ENCODE peak calls at places on chromosomes 7 and 10, in four cellular contexts. I is stimulated activated naive B cell treated with anti-CD40 and anti-IgM and Interleukin-4, amounts not matched to agents 10 μg/mL and 1 μg/mL and 100 μg/mL, for 72 hours; P is activated naive CD8-positive, alpha-beta T cell treated with anti-CD3 and anti-CD28 coated beads, Interleukin-2, amount 50 U/mL, for 24 hours; W is stimulated activated CD8-positive, alpha-beta memory T cell treated with anti-CD3 and anti-CD28 coated beads, Interleukin-4, amount 100 ng/mL, for 48 hours. L is an unnamed sample.

GRCh38 chr10:122632031-122632430 is 67.6 kb downstream of the C10orf120 start:
- DNase-seq in P (no peak), W (no peak), I (no peak), L (no peak)

GRCh38 chr7:34821965-34822558 is 164.0 kb downstream of the NPSR1 start:
- DNase-seq in I (no peak), P (no peak), W (no peak), L (no peak)

GRCh38 chr7:24595671-24596418 is 22.6 kb downstream of the PALS2 start:
- DNase-seq in P (no peak), W (no peak), I (no peak), L (no peak)

GRCh38 chr10:131494451-131494850 is 182.9 kb upstream of the TCERG1L start:
- DNase-seq in I (no peak), W (no peak), P (no peak), L (no peak)

GRCh38 chr10:32409741-32410140 is 36.2 kb upstream of the CCDC7 start:
- DNase-seq in P (no peak), W (no peak), I (no peak), L (no peak)

GRCh38 chr7:102317231-102318059 is 30.8 kb downstream of the SH2B2 start:
- DNase-seq in W (no peak), P (no peak), I (no peak), L (no peak)

GRCh38 chr10:125982256-125982948 is 86.0 kb downstream of the FANK1 start:
- DNase-seq in P (peak; percentile 16), W (peak; percentile 39), I (peak; percentile 39), L (peak; percentile 12)

GRCh38 chr7:35793225-35793579 is 7.7 kb upstream of the SEPTIN7 start:
- DNase-seq in W (no peak), P (no peak), I (no peak), L (no peak)

GRCh38 chr7:81506609-81507008 is 263.2 kb downstream of the HGF start:
- DNase-seq in I (no peak), W (no peak), P (no peak), L (no peak)

L was measured in skeletal muscle cell.